ENCODE peak calls at places on chromosome 14, in nine cellular contexts. U is Caco-2; T is HepG2; P is HFF-Myc; R is heart right ventricle; A is foreskin fibroblast; Y is CD8-positive, alpha-beta T cell; E is heart left ventricle; C is breast epithelium. I is an unnamed sample.

GRCh38 chr14:53237488-53237887 is 84.4 kb upstream of the DDHD1 start:
- DNase-seq in R (peak; percentile 35), P (no peak), T (no peak), U (no peak), Y (no peak), C (no peak), E (no peak), A (no peak), I (no peak)

GRCh38 chr14:50364792-50365191 is 31.9 kb downstream of the CDKL1 start:
- DNase-seq in A (no peak), P (no peak), C (no peak), R (no peak), T (no peak), E (no peak), Y (no peak), U (no peak), I (no peak)

GRCh38 chr14:101064121-101064661 is 160.7 kb upstream of the RTL1 start:
- DNase-seq in E (peak; percentile 43), A (no peak), P (no peak), T (no peak), Y (no peak), R (no peak), C (no peak), U (peak; percentile 14), I (no peak)

GRCh38 chr14:60758875-60759274 is 24.3 kb downstream of the MNAT1 start:
- DNase-seq in C (no peak), Y (no peak), R (no peak), T (no peak), P (no peak), A (no peak), U (no peak), E (no peak), I (no peak)

GRCh38 chr14:88554458-88555286 is at the start of gene PTPN21:
- DNase-seq in T (peak; percentile 43), P (no peak), Y (no peak), R (peak; percentile 83), U (peak; percentile 81), E (peak; percentile 89), A (peak; percentile 76), C (peak; percentile 60), I (peak; percentile 56)

GRCh38 chr14:84085493-84085892 is 1444.5 kb upstream of the FLRT2 start:
- DNase-seq in U (no peak), T (no peak), R (no peak), C (no peak), Y (no peak), P (no peak), E (no peak), A (no peak), I (no peak)

GRCh38 chr14:100303179-100303578 is 3.1 kb downstream of the SLC25A29 start:
- DNase-seq in P (no peak), R (no peak), U (no peak), Y (no peak), C (no peak), E (no peak), A (no peak), T (no peak), I (no peak)

GRCh38 chr14:67674139-67674479 is 323 bp downstream of the VTI1B start:
- DNase-seq in Y (no peak), E (peak; percentile 85), R (peak; percentile 76), T (peak; percentile 62), A (no peak), U (peak; percentile 81), C (peak; percentile 40), P (no peak), I (peak; percentile 40)

GRCh38 chr14:90405101-90405500 is 8.3 kb downstream of the CALM1 start:
- DNase-seq in P (no peak), U (no peak), A (no peak), R (no peak), T (peak; percentile 11), C (no peak), Y (no peak), E (no peak), I (no peak)

GRCh38 chr14:68246074-68246980 is 426.7 kb downstream of the RAD51B start:
- DNase-seq in U (no peak), R (peak; percentile 16), A (no peak), E (no peak), C (no peak), Y (no peak), T (no peak), P (no peak), I (no peak)

GRCh38 chr14:103854822-103855733 is 7.7 kb upstream of the PPP1R13B start:
- DNase-seq in R (peak; percentile 71), T (peak; percentile 55), U (peak; percentile 56), E (no peak), P (no peak), C (peak; percentile 78), A (no peak), Y (no peak), I (no peak)

GRCh38 chr14:45247427-45247826 is 5.6 kb downstream of the MIS18BP1 start:
- DNase-seq in T (peak; percentile 25), A (no peak), U (no peak), R (no peak), C (no peak), E (no peak), P (no peak), Y (no peak), I (peak; percentile 29)

GRCh38 chr14:43031598-43031997 is 1424.9 kb downstream of the LRFN5 start:
- DNase-seq in U (no peak), Y (no peak), T (no peak), A (no peak), E (no peak), C (no peak), P (no peak), R (no peak), I (no peak)

GRCh38 chr14:101781240-101782061 is 19.9 kb downstream of the PPP2R5C start:
- DNase-seq in A (no peak), U (no peak), R (no peak), C (no peak), P (no peak), Y (no peak), E (peak; percentile 68), T (no peak), I (peak; percentile 12)

GRCh38 chr14:19851365-19851764 is 23.6 kb upstream of the OR4K2 start:
- DNase-seq in A (no peak), T (no peak), C (no peak), U (no peak), Y (no peak), E (no peak), R (no peak), P (no peak), I (peak; percentile 8)

GRCh38 chr14:103520657-103521437 is 1.8 kb downstream of the CKB start:
- DNase-seq in T (no peak), Y (peak; percentile 34), P (no peak), U (no peak), E (peak; percentile 90), C (peak; percentile 70), R (peak; percentile 81), A (peak; percentile 58), I (peak; percentile 46)

GRCh38 chr14:49853158-49853477 is 530 bp upstream of the NEMF start:
- DNase-seq in P (no peak), T (no peak), C (no peak), Y (no peak), U (no peak), E (no peak), A (no peak), R (no peak), I (no peak)

GRCh38 chr14:96303981-96304380 is 48.0 kb downstream of the BDKRB1 start:
- DNase-seq in E (no peak), R (no peak), A (no peak), P (no peak), C (no peak), T (no peak), Y (no peak), U (no peak), I (peak; percentile 34)

GRCh38 chr14:96307434-96307833 is 51.4 kb downstream of the BDKRB1 start:
- DNase-seq in A (no peak), P (no peak), C (no peak), E (no peak), R (no peak), Y (no peak), T (peak; percentile 1), U (no peak), I (no peak)

GRCh38 chr14:96309128-96309906 is 53.3 kb downstream of the BDKRB1 start:
- DNase-seq in P (no peak), U (peak; percentile 68), Y (no peak), E (no peak), T (peak; percentile 39), A (no peak), C (no peak), R (no peak), I (no peak)

GRCh38 chr14:96309907-96310330 is 53.2 kb downstream of the ATG2B start:
- DNase-seq in T (peak; percentile 7), C (no peak), A (no peak), P (no peak), R (no peak), Y (no peak), E (no peak), U (no peak), I (peak; percentile 8)

GRCh38 chr14:96304956-96305355 is 48.9 kb downstream of the BDKRB1 start:
- DNase-seq in Y (no peak), T (no peak), C (no peak), R (no peak), U (no peak), A (no peak), P (no peak), E (no peak), I (no peak)
- TF ChIP-seq CTCF in Y (no peak), T (peak; percentile 31), C (no peak), R (no peak), U (no peak), A (no peak), P (peak; percentile 35), E (no peak), I (no peak)

GRCh38 chr14:33792387-33793368 is 158.2 kb downstream of the EGLN3 start:
- DNase-seq in Y (peak; percentile 10), T (peak; percentile 72), R (peak; percentile 83), C (peak; percentile 58), A (peak; percentile 65), P (peak; percentile 75), U (peak; percentile 64), E (peak; percentile 87), I (peak; percentile 81)
- H3K4me3 ChIP-seq in Y (no peak overlapping the region), T (no peak overlapping the region), R (peak overlapping the region; percentile 1), C (peak overlapping the region; percentile 20), A (peak overlapping the region; percentile 2), P (no peak overlapping the region), U (no peak overlapping the region), E (peak overlapping the region; percentile 31), I (no peak overlapping the region)

DNA sequence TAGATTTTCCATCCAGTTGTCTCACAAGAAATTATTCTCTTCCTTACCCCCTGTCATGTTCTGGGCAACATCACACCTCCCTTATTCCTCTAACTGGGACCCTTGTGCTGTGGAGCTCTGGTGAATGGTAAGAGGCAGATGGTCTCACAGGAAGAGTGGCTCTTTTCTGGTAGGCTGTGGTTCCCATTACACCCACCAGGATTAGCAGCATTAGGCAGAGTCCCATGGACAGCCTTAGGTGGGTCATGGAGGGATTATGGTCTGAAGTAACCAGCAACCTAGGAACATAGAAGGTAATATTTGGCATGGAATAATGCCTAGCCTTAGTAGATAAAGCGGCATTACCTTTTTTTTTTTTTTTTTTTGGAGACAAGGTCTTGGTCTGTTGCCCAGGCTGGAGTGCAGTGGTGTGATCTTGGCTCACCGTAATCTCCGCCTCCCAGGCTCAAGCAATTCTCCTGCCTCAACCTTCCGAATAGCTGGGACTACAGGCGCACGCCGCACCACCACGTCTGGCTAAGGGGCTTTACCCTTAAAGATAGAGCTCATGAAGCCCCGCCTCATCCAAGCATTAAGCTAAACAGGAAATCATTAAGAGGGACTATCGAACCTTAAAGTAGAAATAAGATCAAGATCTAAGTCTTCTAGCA is 4.0 kb downstream of the C14orf119 start:
- DNase-seq in P (no peak), U (no peak), Y (no peak), E (no peak), T (no peak), C (no peak), A (no peak), R (no peak), I (no peak)
- TF ChIP-seq CTCF in P (no peak), U (no peak), Y (no peak), E (no peak), T (no peak), C (no peak), A (no peak), R (no peak), I (no peak)

GRCh38 chr14:74572829-74573360 is 39.1 kb downstream of the LTBP2 start:
- DNase-seq in T (no peak), R (no peak), C (peak; percentile 87), Y (no peak), P (no peak), U (no peak), A (no peak), E (peak; percentile 22), I (peak; percentile 51)
- H3K4me3 ChIP-seq in T (no peak overlapping the region), R (no peak overlapping the region), C (peak overlapping the region; percentile 32), Y (no peak overlapping the region), P (peak overlapping the region; percentile 25), U (no peak overlapping the region), A (peak overlapping the region; percentile 17), E (no peak overlapping the region), I (no peak overlapping the region)

I was measured in fibroblast of mammary gland.